ENCODE peak calls at places on chromosomes 3 and 15, in nine cellular contexts. One of them, this sample, is unnamed.

GRCh38 chr3:72907851-72908620 is 20.2 kb downstream of the GXYLT2 start:
- DNase-seq in stimulated activated CD8-positive, alpha-beta memory T cell treated with anti-CD3 and anti-CD28 coated beads, Interleukin-15, amount 100 ng/mL, for 24 hours: no peak
- DNase-seq in cardiac muscle cell: no peak
- DNase-seq in foreskin fibroblast: peak
- DNase-seq in hippocampal formation: no peak
- DNase-seq in iris pigment epithelial cell: peak
- DNase-seq in EL: peak
- DNase-seq in PC-9: peak
- DNase-seq in GM20000: no peak
- DNase-seq in this sample: no peak

GRCh38 chr3:186772886-186773417 is 10.4 kb upstream of the EIF4A2 start:
- DNase-seq in stimulated activated CD8-positive, alpha-beta memory T cell treated with anti-CD3 and anti-CD28 coated beads, Interleukin-15, amount 100 ng/mL, for 24 hours: peak
- DNase-seq in cardiac muscle cell: no peak
- DNase-seq in foreskin fibroblast: peak
- DNase-seq in hippocampal formation: peak
- DNase-seq in iris pigment epithelial cell: no peak
- DNase-seq in EL: peak
- DNase-seq in PC-9: no peak
- DNase-seq in GM20000: peak
- DNase-seq in this sample: peak

GRCh38 chr3:79167651-79168416 is 600.0 kb downstream of the ROBO1 start:
- DNase-seq in stimulated activated CD8-positive, alpha-beta memory T cell treated with anti-CD3 and anti-CD28 coated beads, Interleukin-15, amount 100 ng/mL, for 24 hours: no peak
- DNase-seq in cardiac muscle cell: no peak
- DNase-seq in foreskin fibroblast: peak
- DNase-seq in hippocampal formation: no peak
- DNase-seq in iris pigment epithelial cell: peak
- DNase-seq in EL: peak
- DNase-seq in PC-9: no peak
- DNase-seq in GM20000: no peak
- DNase-seq in this sample: no peak

GRCh38 chr3:66276705-66277274 is 56.0 kb downstream of the SLC25A26 start:
- DNase-seq in stimulated activated CD8-positive, alpha-beta memory T cell treated with anti-CD3 and anti-CD28 coated beads, Interleukin-15, amount 100 ng/mL, for 24 hours: no peak
- DNase-seq in cardiac muscle cell: peak
- DNase-seq in foreskin fibroblast: peak
- DNase-seq in hippocampal formation: peak
- DNase-seq in iris pigment epithelial cell: peak
- DNase-seq in EL: peak
- DNase-seq in PC-9: peak
- DNase-seq in GM20000: peak
- DNase-seq in this sample: peak

GRCh38 chr3:68996356-68996995 is 17.0 kb downstream of the EOGT start:
- DNase-seq in stimulated activated CD8-positive, alpha-beta memory T cell treated with anti-CD3 and anti-CD28 coated beads, Interleukin-15, amount 100 ng/mL, for 24 hours: no peak
- DNase-seq in cardiac muscle cell: peak
- DNase-seq in foreskin fibroblast: no peak
- DNase-seq in hippocampal formation: no peak
- DNase-seq in iris pigment epithelial cell: peak
- DNase-seq in EL: no peak
- DNase-seq in PC-9: no peak
- DNase-seq in GM20000: no peak
- DNase-seq in this sample: no peak

GRCh38 chr15:53978248-53978906 is at the start of gene UNC13C:
- DNase-seq in stimulated activated CD8-positive, alpha-beta memory T cell treated with anti-CD3 and anti-CD28 coated beads, Interleukin-15, amount 100 ng/mL, for 24 hours: no peak
- DNase-seq in cardiac muscle cell: peak
- DNase-seq in foreskin fibroblast: no peak
- DNase-seq in hippocampal formation: no peak
- DNase-seq in iris pigment epithelial cell: peak
- DNase-seq in EL: no peak
- DNase-seq in PC-9: no peak
- DNase-seq in GM20000: no peak
- DNase-seq in this sample: no peak

GRCh38 chr15:66995257-66995656 is 70.1 kb upstream of the SMAD3 start:
- DNase-seq in stimulated activated CD8-positive, alpha-beta memory T cell treated with anti-CD3 and anti-CD28 coated beads, Interleukin-15, amount 100 ng/mL, for 24 hours: no peak
- DNase-seq in cardiac muscle cell: no peak
- DNase-seq in foreskin fibroblast: peak
- DNase-seq in hippocampal formation: no peak
- DNase-seq in iris pigment epithelial cell: peak
- DNase-seq in EL: peak
- DNase-seq in PC-9: no peak
- DNase-seq in GM20000: no peak
- DNase-seq in this sample: no peak

GRCh38 chr3:67381667-67382272 is 272.6 kb downstream of the SUCLG2 start:
- DNase-seq in stimulated activated CD8-positive, alpha-beta memory T cell treated with anti-CD3 and anti-CD28 coated beads, Interleukin-15, amount 100 ng/mL, for 24 hours: no peak
- DNase-seq in cardiac muscle cell: peak
- DNase-seq in foreskin fibroblast: peak
- DNase-seq in hippocampal formation: no peak
- DNase-seq in iris pigment epithelial cell: peak
- DNase-seq in EL: peak
- DNase-seq in PC-9: no peak
- DNase-seq in GM20000: peak
- DNase-seq in this sample: no peak

GRCh38 chr15:40595773-40596172 is 1.7 kb downstream of the KNL1 start:
- DNase-seq in stimulated activated CD8-positive, alpha-beta memory T cell treated with anti-CD3 and anti-CD28 coated beads, Interleukin-15, amount 100 ng/mL, for 24 hours: no peak
- DNase-seq in cardiac muscle cell: no peak
- DNase-seq in foreskin fibroblast: no peak
- DNase-seq in hippocampal formation: no peak
- DNase-seq in iris pigment epithelial cell: no peak
- DNase-seq in EL: no peak
- DNase-seq in PC-9: no peak
- DNase-seq in GM20000: no peak
- DNase-seq in this sample: no peak

GRCh38 chr3:197706658-197707057 is 30.0 kb downstream of the RUBCN start:
- DNase-seq in stimulated activated CD8-positive, alpha-beta memory T cell treated with anti-CD3 and anti-CD28 coated beads, Interleukin-15, amount 100 ng/mL, for 24 hours: no peak
- DNase-seq in cardiac muscle cell: no peak
- DNase-seq in foreskin fibroblast: no peak
- DNase-seq in hippocampal formation: no peak
- DNase-seq in iris pigment epithelial cell: no peak
- DNase-seq in EL: no peak
- DNase-seq in PC-9: no peak
- DNase-seq in GM20000: no peak
- DNase-seq in this sample: no peak

GRCh38 chr15:88954431-88955277 is 41.5 kb upstream of the MFGE8 start:
- DNase-seq in stimulated activated CD8-positive, alpha-beta memory T cell treated with anti-CD3 and anti-CD28 coated beads, Interleukin-15, amount 100 ng/mL, for 24 hours: no peak
- DNase-seq in cardiac muscle cell: peak
- DNase-seq in foreskin fibroblast: no peak
- DNase-seq in hippocampal formation: peak
- DNase-seq in iris pigment epithelial cell: no peak
- DNase-seq in EL: no peak
- DNase-seq in PC-9: no peak
- DNase-seq in GM20000: no peak
- DNase-seq in this sample: peak

GRCh38 chr3:186208328-186208989 is 99.6 kb upstream of the ETV5 start:
- DNase-seq in stimulated activated CD8-positive, alpha-beta memory T cell treated with anti-CD3 and anti-CD28 coated beads, Interleukin-15, amount 100 ng/mL, for 24 hours: no peak
- DNase-seq in cardiac muscle cell: no peak
- DNase-seq in foreskin fibroblast: no peak
- DNase-seq in hippocampal formation: no peak
- DNase-seq in iris pigment epithelial cell: no peak
- DNase-seq in EL: no peak
- DNase-seq in PC-9: no peak
- DNase-seq in GM20000: no peak
- DNase-seq in this sample: no peak

GRCh38 chr3:180680097-180680430 is 775 bp upstream of the CCDC39 start:
- DNase-seq in stimulated activated CD8-positive, alpha-beta memory T cell treated with anti-CD3 and anti-CD28 coated beads, Interleukin-15, amount 100 ng/mL, for 24 hours: no peak
- DNase-seq in cardiac muscle cell: peak
- DNase-seq in foreskin fibroblast: peak
- DNase-seq in hippocampal formation: peak
- DNase-seq in iris pigment epithelial cell: peak
- DNase-seq in EL: peak
- DNase-seq in PC-9: no peak
- DNase-seq in GM20000: peak
- DNase-seq in this sample: peak

GRCh38 chr3:74413547-74414241 is 200.8 kb downstream of the CNTN3 start:
- DNase-seq in stimulated activated CD8-positive, alpha-beta memory T cell treated with anti-CD3 and anti-CD28 coated beads, Interleukin-15, amount 100 ng/mL, for 24 hours: no peak
- DNase-seq in cardiac muscle cell: no peak
- DNase-seq in foreskin fibroblast: no peak
- DNase-seq in hippocampal formation: no peak
- DNase-seq in iris pigment epithelial cell: no peak
- DNase-seq in EL: no peak
- DNase-seq in PC-9: no peak
- DNase-seq in GM20000: no peak
- DNase-seq in this sample: no peak

GRCh38 chr3:106635271-106635670 is 742.0 kb upstream of the CCDC54 start:
- DNase-seq in stimulated activated CD8-positive, alpha-beta memory T cell treated with anti-CD3 and anti-CD28 coated beads, Interleukin-15, amount 100 ng/mL, for 24 hours: no peak
- DNase-seq in cardiac muscle cell: no peak
- DNase-seq in foreskin fibroblast: peak
- DNase-seq in hippocampal formation: no peak
- DNase-seq in iris pigment epithelial cell: peak
- DNase-seq in EL: peak
- DNase-seq in PC-9: no peak
- DNase-seq in GM20000: no peak
- DNase-seq in this sample: no peak

GRCh38 chr3:69094467-69095205 is 9.9 kb downstream of the ARL6IP5 start:
- DNase-seq in stimulated activated CD8-positive, alpha-beta memory T cell treated with anti-CD3 and anti-CD28 coated beads, Interleukin-15, amount 100 ng/mL, for 24 hours: no peak
- DNase-seq in cardiac muscle cell: no peak
- DNase-seq in foreskin fibroblast: no peak
- DNase-seq in hippocampal formation: no peak
- DNase-seq in iris pigment epithelial cell: peak
- DNase-seq in EL: peak
- DNase-seq in PC-9: no peak
- DNase-seq in GM20000: no peak
- DNase-seq in this sample: no peak

GRCh38 chr15:81313686-81314085 is 10.3 kb downstream of the STARD5 start:
- DNase-seq in stimulated activated CD8-positive, alpha-beta memory T cell treated with anti-CD3 and anti-CD28 coated beads, Interleukin-15, amount 100 ng/mL, for 24 hours: no peak
- DNase-seq in cardiac muscle cell: no peak
- DNase-seq in foreskin fibroblast: no peak
- DNase-seq in hippocampal formation: no peak
- DNase-seq in iris pigment epithelial cell: no peak
- DNase-seq in EL: no peak
- DNase-seq in PC-9: no peak
- DNase-seq in GM20000: no peak
- DNase-seq in this sample: no peak

GRCh38 chr3:133821767-133822638 is 16.4 kb downstream of the SRPRB start:
- DNase-seq in stimulated activated CD8-positive, alpha-beta memory T cell treated with anti-CD3 and anti-CD28 coated beads, Interleukin-15, amount 100 ng/mL, for 24 hours: no peak
- DNase-seq in cardiac muscle cell: peak
- DNase-seq in foreskin fibroblast: peak
- DNase-seq in hippocampal formation: no peak
- DNase-seq in iris pigment epithelial cell: peak
- DNase-seq in EL: peak
- DNase-seq in PC-9: no peak
- DNase-seq in GM20000: no peak
- DNase-seq in this sample: peak

GRCh38 chr3:120126016-120126415 is 31.8 kb upstream of the GSK3B start:
- DNase-seq in stimulated activated CD8-positive, alpha-beta memory T cell treated with anti-CD3 and anti-CD28 coated beads, Interleukin-15, amount 100 ng/mL, for 24 hours: no peak
- DNase-seq in cardiac muscle cell: no peak
- DNase-seq in foreskin fibroblast: no peak
- DNase-seq in hippocampal formation: no peak
- DNase-seq in iris pigment epithelial cell: no peak
- DNase-seq in EL: no peak
- DNase-seq in PC-9: no peak
- DNase-seq in GM20000: no peak
- DNase-seq in this sample: no peak

GRCh38 chr3:4908769-4909156 is 70.5 kb upstream of the BHLHE40 start:
- DNase-seq in stimulated activated CD8-positive, alpha-beta memory T cell treated with anti-CD3 and anti-CD28 coated beads, Interleukin-15, amount 100 ng/mL, for 24 hours: no peak
- DNase-seq in cardiac muscle cell: no peak
- DNase-seq in foreskin fibroblast: no peak
- DNase-seq in hippocampal formation: no peak
- DNase-seq in iris pigment epithelial cell: no peak
- DNase-seq in EL: no peak
- DNase-seq in PC-9: no peak
- DNase-seq in GM20000: no peak
- DNase-seq in this sample: no peak

GRCh38 chr15:34582461-34583357 is 742 bp downstream of the GOLGA8B start:
- DNase-seq in stimulated activated CD8-positive, alpha-beta memory T cell treated with anti-CD3 and anti-CD28 coated beads, Interleukin-15, amount 100 ng/mL, for 24 hours: no peak
- DNase-seq in cardiac muscle cell: peak
- DNase-seq in foreskin fibroblast: peak
- DNase-seq in hippocampal formation: no peak
- DNase-seq in iris pigment epithelial cell: peak
- DNase-seq in EL: peak
- DNase-seq in PC-9: peak
- DNase-seq in GM20000: peak
- DNase-seq in this sample: no peak

GRCh38 chr15:34336947-34337556 is 529 bp downstream of the SLC12A6 start:
- DNase-seq in stimulated activated CD8-positive, alpha-beta memory T cell treated with anti-CD3 and anti-CD28 coated beads, Interleukin-15, amount 100 ng/mL, for 24 hours: no peak
- DNase-seq in cardiac muscle cell: no peak
- DNase-seq in foreskin fibroblast: no peak
- DNase-seq in hippocampal formation: peak
- DNase-seq in iris pigment epithelial cell: no peak
- DNase-seq in EL: peak
- DNase-seq in PC-9: peak
- DNase-seq in GM20000: no peak
- DNase-seq in this sample: no peak

GRCh38 chr15:90367578-90367977 is 15.5 kb downstream of the ZNF774 start:
- DNase-seq in stimulated activated CD8-positive, alpha-beta memory T cell treated with anti-CD3 and anti-CD28 coated beads, Interleukin-15, amount 100 ng/mL, for 24 hours: no peak
- DNase-seq in cardiac muscle cell: no peak
- DNase-seq in foreskin fibroblast: peak
- DNase-seq in hippocampal formation: no peak
- DNase-seq in iris pigment epithelial cell: peak
- DNase-seq in EL: no peak
- DNase-seq in PC-9: no peak
- DNase-seq in GM20000: no peak
- DNase-seq in this sample: no peak

GRCh38 chr3:158470944-158471638 is 99.9 kb upstream of the MLF1 start:
- DNase-seq in stimulated activated CD8-positive, alpha-beta memory T cell treated with anti-CD3 and anti-CD28 coated beads, Interleukin-15, amount 100 ng/mL, for 24 hours: no peak
- DNase-seq in cardiac muscle cell: no peak
- DNase-seq in foreskin fibroblast: peak
- DNase-seq in hippocampal formation: no peak
- DNase-seq in iris pigment epithelial cell: peak
- DNase-seq in EL: peak
- DNase-seq in PC-9: no peak
- DNase-seq in GM20000: no peak
- DNase-seq in this sample: no peak

GRCh38 chr3:62376906-62377865 is 3.8 kb upstream of the FEZF2 start:
- DNase-seq in stimulated activated CD8-positive, alpha-beta memory T cell treated with anti-CD3 and anti-CD28 coated beads, Interleukin-15, amount 100 ng/mL, for 24 hours: no peak
- DNase-seq in cardiac muscle cell: no peak
- DNase-seq in foreskin fibroblast: no peak
- DNase-seq in hippocampal formation: no peak
- DNase-seq in iris pigment epithelial cell: no peak
- DNase-seq in EL: no peak
- DNase-seq in PC-9: no peak
- DNase-seq in GM20000: peak
- DNase-seq in this sample: no peak

GRCh38 chr3:112074616-112075497 is 11.3 kb upstream of the C3orf52 start:
- DNase-seq in stimulated activated CD8-positive, alpha-beta memory T cell treated with anti-CD3 and anti-CD28 coated beads, Interleukin-15, amount 100 ng/mL, for 24 hours: no peak
- DNase-seq in cardiac muscle cell: peak
- DNase-seq in foreskin fibroblast: peak
- DNase-seq in hippocampal formation: no peak
- DNase-seq in iris pigment epithelial cell: peak
- DNase-seq in EL: peak
- DNase-seq in PC-9: peak
- DNase-seq in GM20000: no peak
- DNase-seq in this sample: no peak

GRCh38 chr3:71045917-71046282 is 537.6 kb downstream of the FOXP1 start:
- DNase-seq in stimulated activated CD8-positive, alpha-beta memory T cell treated with anti-CD3 and anti-CD28 coated beads, Interleukin-15, amount 100 ng/mL, for 24 hours: no peak
- DNase-seq in cardiac muscle cell: no peak
- DNase-seq in foreskin fibroblast: no peak
- DNase-seq in hippocampal formation: no peak
- DNase-seq in iris pigment epithelial cell: peak
- DNase-seq in EL: no peak
- DNase-seq in PC-9: no peak
- DNase-seq in GM20000: no peak
- DNase-seq in this sample: no peak

GRCh38 chr3:189272500-189273119 is 100.8 kb downstream of the TPRG1 start:
- DNase-seq in stimulated activated CD8-positive, alpha-beta memory T cell treated with anti-CD3 and anti-CD28 coated beads, Interleukin-15, amount 100 ng/mL, for 24 hours: no peak
- DNase-seq in cardiac muscle cell: peak
- DNase-seq in foreskin fibroblast: no peak
- DNase-seq in hippocampal formation: no peak
- DNase-seq in iris pigment epithelial cell: no peak
- DNase-seq in EL: no peak
- DNase-seq in PC-9: no peak
- DNase-seq in GM20000: no peak
- DNase-seq in this sample: no peak

GRCh38 chr3:38354588-38355344 is 8.2 kb downstream of the XYLB start:
- DNase-seq in stimulated activated CD8-positive, alpha-beta memory T cell treated with anti-CD3 and anti-CD28 coated beads, Interleukin-15, amount 100 ng/mL, for 24 hours: no peak
- DNase-seq in cardiac muscle cell: no peak
- DNase-seq in foreskin fibroblast: peak
- DNase-seq in hippocampal formation: no peak
- DNase-seq in iris pigment epithelial cell: peak
- DNase-seq in EL: peak
- DNase-seq in PC-9: no peak
- DNase-seq in GM20000: no peak
- DNase-seq in this sample: no peak

GRCh38 chr3:126340943-126341754 is 16.1 kb downstream of the KLF15 start:
- DNase-seq in stimulated activated CD8-positive, alpha-beta memory T cell treated with anti-CD3 and anti-CD28 coated beads, Interleukin-15, amount 100 ng/mL, for 24 hours: no peak
- DNase-seq in cardiac muscle cell: no peak
- DNase-seq in foreskin fibroblast: no peak
- DNase-seq in hippocampal formation: no peak
- DNase-seq in iris pigment epithelial cell: no peak
- DNase-seq in EL: no peak
- DNase-seq in PC-9: no peak
- DNase-seq in GM20000: no peak
- DNase-seq in this sample: no peak

GRCh38 chr15:73021139-73021621 is 31.1 kb upstream of the NEO1 start:
- DNase-seq in stimulated activated CD8-positive, alpha-beta memory T cell treated with anti-CD3 and anti-CD28 coated beads, Interleukin-15, amount 100 ng/mL, for 24 hours: no peak
- DNase-seq in cardiac muscle cell: peak
- DNase-seq in foreskin fibroblast: no peak
- DNase-seq in hippocampal formation: no peak
- DNase-seq in iris pigment epithelial cell: no peak
- DNase-seq in EL: no peak
- DNase-seq in PC-9: no peak
- DNase-seq in GM20000: no peak
- DNase-seq in this sample: no peak